ENCODE peak calls at places on chromosomes 16 and 17, in four cellular contexts. One of them, this sample, is unnamed.

GRCh38 chr17:44599298-44600175 is 42.3 kb downstream of the FZD2 start:
- DNase-seq in pancreas: peak
- DNase-seq in SK-N-SH: no peak
- DNase-seq in thoracic aorta: peak
- DNase-seq in this sample: peak

GRCh38 chr16:24745791-24746190 is 16.3 kb downstream of the TNRC6A start:
- DNase-seq in pancreas: no peak
- DNase-seq in SK-N-SH: no peak
- DNase-seq in thoracic aorta: no peak
- DNase-seq in this sample: no peak

GRCh38 chr17:40901981-40902862 is 17.2 kb upstream of the KRT20 start:
- DNase-seq in pancreas: no peak
- DNase-seq in SK-N-SH: no peak
- DNase-seq in thoracic aorta: no peak
- DNase-seq in this sample: peak

GRCh38 chr17:13931752-13932477 is 137.4 kb upstream of the COX10 start:
- DNase-seq in pancreas: peak
- DNase-seq in SK-N-SH: no peak
- DNase-seq in thoracic aorta: no peak
- DNase-seq in this sample: peak

GRCh38 chr17:46733837-46734516 is 84.5 kb downstream of the WNT3 start:
- DNase-seq in pancreas: no peak
- DNase-seq in SK-N-SH: no peak
- DNase-seq in thoracic aorta: no peak
- DNase-seq in this sample: peak

GRCh38 chr17:82663381-82664275 is 15.4 kb upstream of the WDR45B start:
- DNase-seq in pancreas: no peak
- DNase-seq in SK-N-SH: no peak
- DNase-seq in thoracic aorta: no peak
- DNase-seq in this sample: no peak

GRCh38 chr17:44887971-44888955 is 11.0 kb downstream of the EFTUD2 start:
- DNase-seq in pancreas: no peak
- DNase-seq in SK-N-SH: no peak
- DNase-seq in thoracic aorta: no peak
- DNase-seq in this sample: no peak

GRCh38 chr16:76193851-76194620 is 83.2 kb upstream of the CNTNAP4 start:
- DNase-seq in pancreas: no peak
- DNase-seq in SK-N-SH: no peak
- DNase-seq in thoracic aorta: no peak
- DNase-seq in this sample: no peak

GRCh38 chr17:17742133-17742621 is 60.9 kb downstream of the RAI1 start:
- DNase-seq in pancreas: no peak
- DNase-seq in SK-N-SH: peak
- DNase-seq in thoracic aorta: no peak
- DNase-seq in this sample: no peak

GRCh38 chr16:85461814-85462404 is 151.2 kb upstream of the GSE1 start:
- DNase-seq in pancreas: no peak
- DNase-seq in SK-N-SH: peak
- DNase-seq in thoracic aorta: no peak
- DNase-seq in this sample: no peak

GRCh38 chr17:27293359-27293897 is 486 bp upstream of the WSB1 start:
- DNase-seq in pancreas: no peak
- DNase-seq in SK-N-SH: no peak
- DNase-seq in thoracic aorta: no peak
- DNase-seq in this sample: no peak

GRCh38 chr16:75402174-75402820 is 31.0 kb downstream of the CFDP1 start:
- DNase-seq in pancreas: no peak
- DNase-seq in SK-N-SH: no peak
- DNase-seq in thoracic aorta: no peak
- DNase-seq in this sample: no peak

GRCh38 chr17:30450125-30451027 is 26.8 kb upstream of the GOSR1 start:
- DNase-seq in pancreas: no peak
- DNase-seq in SK-N-SH: no peak
- DNase-seq in thoracic aorta: no peak
- DNase-seq in this sample: no peak

GRCh38 chr17:45813051-45813731 is 29.1 kb downstream of the CRHR1 start:
- DNase-seq in pancreas: no peak
- DNase-seq in SK-N-SH: peak
- DNase-seq in thoracic aorta: no peak
- DNase-seq in this sample: no peak

GRCh38 chr16:70736454-70737376 is 50.9 kb upstream of the MTSS2 start:
- DNase-seq in pancreas: no peak
- DNase-seq in SK-N-SH: no peak
- DNase-seq in thoracic aorta: no peak
- DNase-seq in this sample: no peak

GRCh38 chr17:31444026-31444425 is 52.6 kb downstream of the RAB11FIP4 start:
- DNase-seq in pancreas: no peak
- DNase-seq in SK-N-SH: no peak
- DNase-seq in thoracic aorta: no peak
- DNase-seq in this sample: no peak

GRCh38 chr17:68592667-68593330 is 8.4 kb downstream of the FAM20A start:
- DNase-seq in pancreas: no peak
- DNase-seq in SK-N-SH: no peak
- DNase-seq in thoracic aorta: no peak
- DNase-seq in this sample: no peak

GRCh38 chr17:29930399-29931010 is 477 bp upstream of the SSH2 start:
- DNase-seq in pancreas: no peak
- DNase-seq in SK-N-SH: no peak
- DNase-seq in thoracic aorta: no peak
- DNase-seq in this sample: no peak

GRCh38 chr17:50263293-50264262 is 10.7 kb upstream of the TMEM92 start:
- DNase-seq in pancreas: no peak
- DNase-seq in SK-N-SH: peak
- DNase-seq in thoracic aorta: no peak
- DNase-seq in this sample: no peak

GRCh38 chr16:22126037-22126558 is 33.8 kb downstream of the VWA3A start:
- DNase-seq in pancreas: no peak
- DNase-seq in SK-N-SH: no peak
- DNase-seq in thoracic aorta: no peak
- DNase-seq in this sample: no peak

GRCh38 chr16:70495425-70496182 is 27.8 kb downstream of the COG4 start:
- DNase-seq in pancreas: no peak
- DNase-seq in SK-N-SH: no peak
- DNase-seq in thoracic aorta: no peak
- DNase-seq in this sample: no peak

GRCh38 chr17:14381606-14382005 is 80.7 kb downstream of the HS3ST3B1 start:
- DNase-seq in pancreas: no peak
- DNase-seq in SK-N-SH: no peak
- DNase-seq in thoracic aorta: no peak
- DNase-seq in this sample: no peak

GRCh38 chr17:57548421-57549385 is 196.4 kb downstream of the CCDC182 start:
- DNase-seq in pancreas: no peak
- DNase-seq in SK-N-SH: no peak
- DNase-seq in thoracic aorta: no peak
- DNase-seq in this sample: no peak

GRCh38 chr17:69047368-69048263 is 13.1 kb downstream of the ABCA9 start:
- DNase-seq in pancreas: peak
- DNase-seq in SK-N-SH: no peak
- DNase-seq in thoracic aorta: no peak
- DNase-seq in this sample: peak

GRCh38 chr16:10600792-10601443 is 20.5 kb upstream of the EMP2 start:
- DNase-seq in pancreas: no peak
- DNase-seq in SK-N-SH: no peak
- DNase-seq in thoracic aorta: no peak
- DNase-seq in this sample: no peak

GRCh38 chr17:66811683-66812054 is 23.2 kb upstream of the CACNG5 start:
- DNase-seq in pancreas: no peak
- DNase-seq in SK-N-SH: no peak
- DNase-seq in thoracic aorta: no peak
- DNase-seq in this sample: no peak

GRCh38 chr17:75694536-75694935 is 26.7 kb upstream of the ITGB4 start:
- DNase-seq in pancreas: no peak
- DNase-seq in SK-N-SH: no peak
- DNase-seq in thoracic aorta: no peak
- DNase-seq in this sample: no peak

GRCh38 chr16:2194166-2194834 is 2.1 kb downstream of the CASKIN1 start:
- DNase-seq in pancreas: no peak
- DNase-seq in SK-N-SH: no peak
- DNase-seq in thoracic aorta: no peak
- DNase-seq in this sample: peak

DNA sequence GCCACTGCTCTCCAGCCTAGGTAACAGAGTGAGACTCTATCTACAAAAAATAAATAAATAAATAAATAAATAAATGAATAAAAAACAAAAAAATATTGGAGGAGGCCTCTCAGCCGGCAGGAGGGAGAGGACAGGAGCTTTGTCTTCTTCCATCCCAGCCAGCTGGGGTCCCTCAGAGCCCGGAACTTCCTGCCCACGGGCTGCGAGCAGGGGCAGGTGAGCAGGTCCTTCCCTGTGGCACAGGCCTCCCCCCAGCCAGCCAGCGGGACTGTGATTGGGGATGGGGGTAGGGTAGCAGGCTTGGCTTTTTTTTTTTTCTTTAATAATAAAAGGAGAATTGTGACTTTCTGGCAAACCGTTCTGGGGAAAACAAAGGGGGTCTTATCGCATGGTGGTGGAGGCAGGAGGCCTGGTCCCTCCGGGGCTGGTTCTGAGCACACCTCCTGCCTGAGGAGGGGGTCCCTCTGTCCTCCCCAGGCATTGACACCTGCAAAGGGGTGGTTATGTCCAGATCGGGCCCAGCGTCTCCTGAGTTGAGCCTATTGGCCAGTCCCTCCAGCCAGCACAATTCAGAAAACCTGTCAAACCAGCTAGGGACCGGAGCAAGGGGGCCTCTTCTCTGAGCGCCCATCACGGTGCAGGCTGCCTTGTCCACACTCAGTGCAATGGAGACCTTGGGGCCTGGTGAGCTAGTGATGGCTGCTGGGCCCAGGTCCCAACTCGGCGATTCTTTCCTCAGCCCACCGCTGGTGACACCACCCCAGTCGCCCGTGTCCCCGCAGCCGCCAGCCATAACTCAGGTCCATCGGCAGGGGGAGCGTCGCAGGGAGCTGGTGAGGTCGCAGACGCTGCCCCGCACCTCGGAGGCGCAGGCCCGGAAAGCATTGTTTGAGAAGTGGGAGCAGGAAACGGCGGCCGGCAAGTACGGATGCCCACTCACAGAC is 10.3 kb downstream of the SMTNL2 start:
- DNase-seq in pancreas: no peak
- DNase-seq in SK-N-SH: peak
- DNase-seq in thoracic aorta: no peak
- DNase-seq in this sample: no peak
- TF ChIP-seq CTCF in pancreas: no peak
- TF ChIP-seq CTCF in SK-N-SH: no peak
- TF ChIP-seq CTCF in thoracic aorta: no peak
- TF ChIP-seq CTCF in this sample: no peak

DNA sequence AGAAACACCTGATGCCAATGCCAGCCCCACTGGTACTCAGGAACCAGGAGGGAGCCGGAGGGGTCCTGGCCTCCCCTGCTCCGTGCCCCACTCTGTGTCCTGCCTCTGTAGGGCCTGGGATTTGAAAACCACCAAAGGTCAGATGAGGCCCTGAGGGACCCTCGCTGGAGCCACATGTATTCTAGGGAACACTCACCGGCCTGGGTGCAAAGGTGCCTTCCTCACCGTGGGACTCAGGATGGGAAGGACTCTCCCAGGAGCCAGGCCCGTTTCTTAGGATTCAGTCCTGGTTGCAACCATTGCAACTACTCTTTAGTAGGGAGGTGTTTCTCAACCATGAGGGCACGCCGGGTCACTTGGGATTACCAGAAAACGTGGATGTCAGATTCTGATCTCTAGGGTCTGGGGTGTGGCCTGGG is 74.6 kb downstream of the N4BP1 start:
- DNase-seq in pancreas: no peak
- DNase-seq in SK-N-SH: no peak
- DNase-seq in thoracic aorta: no peak
- DNase-seq in this sample: no peak
- H3K27ac ChIP-seq in pancreas: no peak
- H3K27ac ChIP-seq in SK-N-SH: no peak
- H3K27ac ChIP-seq in thoracic aorta: peak
- H3K27ac ChIP-seq in this sample: peak

GRCh38 chr16:66156538-66156937 is 210.0 kb upstream of the CDH5 start:
- DNase-seq in pancreas: no peak
- DNase-seq in SK-N-SH: no peak
- DNase-seq in thoracic aorta: no peak
- DNase-seq in this sample: no peak

GRCh38 chr16:66161942-66162341 is 204.5 kb upstream of the CDH5 start:
- DNase-seq in pancreas: no peak
- DNase-seq in SK-N-SH: no peak
- DNase-seq in thoracic aorta: no peak
- DNase-seq in this sample: no peak

GRCh38 chr16:66164581-66164980 is 201.9 kb upstream of the CDH5 start:
- DNase-seq in pancreas: no peak
- DNase-seq in SK-N-SH: no peak
- DNase-seq in thoracic aorta: no peak
- DNase-seq in this sample: no peak

GRCh38 chr16:66155933-66156332 is 210.6 kb upstream of the CDH5 start:
- DNase-seq in pancreas: no peak
- DNase-seq in SK-N-SH: no peak
- DNase-seq in thoracic aorta: no peak
- DNase-seq in this sample: no peak

GRCh38 chr16:66159987-66160386 is 206.5 kb upstream of the CDH5 start:
- DNase-seq in pancreas: no peak
- DNase-seq in SK-N-SH: no peak
- DNase-seq in thoracic aorta: no peak
- DNase-seq in this sample: peak
- TF ChIP-seq CTCF in pancreas: no peak
- TF ChIP-seq CTCF in SK-N-SH: peak
- TF ChIP-seq CTCF in thoracic aorta: no peak
- TF ChIP-seq CTCF in this sample: no peak

DNA sequence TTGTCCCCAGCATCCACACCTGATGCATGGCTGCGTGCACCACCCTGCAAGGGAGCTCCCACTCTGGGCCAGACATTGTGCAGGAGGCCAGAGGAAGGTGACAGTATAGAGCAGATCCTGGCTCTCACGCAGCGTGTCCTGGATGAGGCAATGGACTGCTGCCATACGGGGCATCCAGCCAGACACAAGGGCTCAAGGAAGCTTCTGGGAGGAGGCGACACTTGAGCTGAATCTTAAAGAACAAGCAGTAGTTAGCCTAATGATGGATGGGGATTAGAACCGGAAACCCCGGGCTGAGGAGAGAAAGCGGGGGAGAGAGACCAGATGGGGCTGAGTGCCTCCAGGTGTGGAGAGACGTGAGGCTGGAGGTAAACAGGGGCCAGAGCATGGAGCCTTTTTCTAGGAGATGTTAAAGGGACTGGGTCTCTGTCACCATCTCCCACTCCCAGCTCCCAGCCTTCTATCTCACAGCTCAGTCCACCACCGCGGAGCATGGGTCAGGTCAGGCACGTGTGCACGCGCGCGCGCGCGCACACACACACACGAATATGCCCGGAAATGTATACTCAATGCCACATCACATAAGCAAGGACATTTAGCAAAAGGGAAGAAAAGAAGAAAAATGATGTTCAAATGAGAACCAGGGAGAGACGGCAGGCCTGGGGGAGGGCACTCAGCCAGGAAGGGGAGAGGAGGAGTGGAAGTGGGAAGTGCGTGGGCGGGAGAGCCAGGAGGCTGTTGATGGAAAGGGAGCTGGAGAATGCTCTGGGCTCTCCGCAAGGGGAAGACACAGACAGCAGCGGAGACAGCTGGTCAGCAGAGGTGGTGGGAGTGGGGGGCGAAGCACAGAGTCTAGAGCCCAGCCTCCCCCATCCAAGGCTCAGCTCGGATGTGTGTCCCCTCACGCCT is 46.2 kb downstream of the CCDC42 start:
- DNase-seq in pancreas: no peak
- DNase-seq in SK-N-SH: peak
- DNase-seq in thoracic aorta: peak
- DNase-seq in this sample: no peak
- H3K27ac ChIP-seq in pancreas: no peak
- H3K27ac ChIP-seq in SK-N-SH: no peak
- H3K27ac ChIP-seq in thoracic aorta: peak
- H3K27ac ChIP-seq in this sample: no peak